ENCODE peak calls at places on chromosomes 12 and 14, in nine cellular contexts. One of them, this sample, is unnamed.

GRCh38 chr14:90294872-90295271 is 36.9 kb downstream of the NRDE2 start:
- DNase-seq in GM12878: no peak
- DNase-seq in neural crest cell: no peak
- DNase-seq in LoVo: no peak
- DNase-seq in astrocyte of the spinal cord: no peak
- DNase-seq in midbrain: no peak
- DNase-seq in mammary epithelial cell: no peak
- DNase-seq in anterior cingulate cortex: no peak
- DNase-seq in MCF 10A: no peak
- DNase-seq in this sample: no peak

GRCh38 chr12:43655586-43655985 is 103.0 kb downstream of the PUS7L start:
- DNase-seq in GM12878: no peak
- DNase-seq in neural crest cell: no peak
- DNase-seq in LoVo: no peak
- DNase-seq in astrocyte of the spinal cord: peak
- DNase-seq in midbrain: no peak
- DNase-seq in mammary epithelial cell: peak
- DNase-seq in anterior cingulate cortex: no peak
- DNase-seq in MCF 10A: peak
- DNase-seq in this sample: no peak

GRCh38 chr12:14365294-14366210 is at the start of gene ATF7IP:
- DNase-seq in GM12878: peak
- DNase-seq in neural crest cell: peak
- DNase-seq in LoVo: peak
- DNase-seq in astrocyte of the spinal cord: peak
- DNase-seq in midbrain: peak
- DNase-seq in mammary epithelial cell: peak
- DNase-seq in anterior cingulate cortex: peak
- DNase-seq in MCF 10A: peak
- DNase-seq in this sample: peak

GRCh38 chr12:81588609-81589008 is 170.5 kb downstream of the PPFIA2 start:
- DNase-seq in GM12878: no peak
- DNase-seq in neural crest cell: no peak
- DNase-seq in LoVo: no peak
- DNase-seq in astrocyte of the spinal cord: no peak
- DNase-seq in midbrain: no peak
- DNase-seq in mammary epithelial cell: no peak
- DNase-seq in anterior cingulate cortex: no peak
- DNase-seq in MCF 10A: no peak
- DNase-seq in this sample: no peak

GRCh38 chr14:38808734-38809455 is 294.1 kb downstream of the SEC23A start:
- DNase-seq in GM12878: no peak
- DNase-seq in neural crest cell: no peak
- DNase-seq in LoVo: no peak
- DNase-seq in astrocyte of the spinal cord: no peak
- DNase-seq in midbrain: no peak
- DNase-seq in mammary epithelial cell: peak
- DNase-seq in anterior cingulate cortex: no peak
- DNase-seq in MCF 10A: peak
- DNase-seq in this sample: no peak

GRCh38 chr12:63319386-63319785 is 168.4 kb upstream of the AVPR1A start:
- DNase-seq in GM12878: no peak
- DNase-seq in neural crest cell: no peak
- DNase-seq in LoVo: peak
- DNase-seq in astrocyte of the spinal cord: peak
- DNase-seq in midbrain: no peak
- DNase-seq in mammary epithelial cell: peak
- DNase-seq in anterior cingulate cortex: no peak
- DNase-seq in MCF 10A: peak
- DNase-seq in this sample: no peak

GRCh38 chr14:104563742-104564615 is 15.6 kb upstream of the C14orf180 start:
- DNase-seq in GM12878: no peak
- DNase-seq in neural crest cell: peak
- DNase-seq in LoVo: peak
- DNase-seq in astrocyte of the spinal cord: peak
- DNase-seq in midbrain: peak
- DNase-seq in mammary epithelial cell: peak
- DNase-seq in anterior cingulate cortex: peak
- DNase-seq in MCF 10A: peak
- DNase-seq in this sample: peak

GRCh38 chr12:47768323-47768811 is 4.7 kb upstream of the SLC48A1 start:
- DNase-seq in GM12878: no peak
- DNase-seq in neural crest cell: no peak
- DNase-seq in LoVo: peak
- DNase-seq in astrocyte of the spinal cord: no peak
- DNase-seq in midbrain: no peak
- DNase-seq in mammary epithelial cell: peak
- DNase-seq in anterior cingulate cortex: no peak
- DNase-seq in MCF 10A: peak
- DNase-seq in this sample: peak

GRCh38 chr12:62632521-62632920 is 165.9 kb downstream of the MON2 start:
- DNase-seq in GM12878: no peak
- DNase-seq in neural crest cell: peak
- DNase-seq in LoVo: no peak
- DNase-seq in astrocyte of the spinal cord: peak
- DNase-seq in midbrain: no peak
- DNase-seq in mammary epithelial cell: no peak
- DNase-seq in anterior cingulate cortex: no peak
- DNase-seq in MCF 10A: no peak
- DNase-seq in this sample: no peak

GRCh38 chr14:58812050-58812690 is 174.4 kb downstream of the DACT1 start:
- DNase-seq in GM12878: no peak
- DNase-seq in neural crest cell: no peak
- DNase-seq in LoVo: no peak
- DNase-seq in astrocyte of the spinal cord: no peak
- DNase-seq in midbrain: no peak
- DNase-seq in mammary epithelial cell: no peak
- DNase-seq in anterior cingulate cortex: no peak
- DNase-seq in MCF 10A: no peak
- DNase-seq in this sample: peak

GRCh38 chr12:103571286-103571685 is 15.8 kb upstream of the STAB2 start:
- DNase-seq in GM12878: no peak
- DNase-seq in neural crest cell: peak
- DNase-seq in LoVo: peak
- DNase-seq in astrocyte of the spinal cord: peak
- DNase-seq in midbrain: peak
- DNase-seq in mammary epithelial cell: no peak
- DNase-seq in anterior cingulate cortex: peak
- DNase-seq in MCF 10A: no peak
- DNase-seq in this sample: peak

GRCh38 chr12:2719405-2719804 is 75.4 kb upstream of the FKBP4 start:
- DNase-seq in GM12878: no peak
- DNase-seq in neural crest cell: no peak
- DNase-seq in LoVo: no peak
- DNase-seq in astrocyte of the spinal cord: no peak
- DNase-seq in midbrain: no peak
- DNase-seq in mammary epithelial cell: no peak
- DNase-seq in anterior cingulate cortex: no peak
- DNase-seq in MCF 10A: no peak
- DNase-seq in this sample: no peak

GRCh38 chr12:132106921-132107320 is 37.2 kb downstream of the DDX51 start:
- DNase-seq in GM12878: no peak
- DNase-seq in neural crest cell: no peak
- DNase-seq in LoVo: no peak
- DNase-seq in astrocyte of the spinal cord: no peak
- DNase-seq in midbrain: no peak
- DNase-seq in mammary epithelial cell: no peak
- DNase-seq in anterior cingulate cortex: no peak
- DNase-seq in MCF 10A: peak
- DNase-seq in this sample: no peak

GRCh38 chr12:124709722-124710656 is 142.6 kb upstream of the NCOR2 start:
- DNase-seq in GM12878: no peak
- DNase-seq in neural crest cell: no peak
- DNase-seq in LoVo: no peak
- DNase-seq in astrocyte of the spinal cord: peak
- DNase-seq in midbrain: no peak
- DNase-seq in mammary epithelial cell: no peak
- DNase-seq in anterior cingulate cortex: no peak
- DNase-seq in MCF 10A: no peak
- DNase-seq in this sample: peak

GRCh38 chr12:106369624-106370346 is 12.2 kb downstream of the POLR3B start:
- DNase-seq in GM12878: no peak
- DNase-seq in neural crest cell: no peak
- DNase-seq in LoVo: no peak
- DNase-seq in astrocyte of the spinal cord: peak
- DNase-seq in midbrain: no peak
- DNase-seq in mammary epithelial cell: peak
- DNase-seq in anterior cingulate cortex: no peak
- DNase-seq in MCF 10A: peak
- DNase-seq in this sample: no peak

GRCh38 chr14:68981539-68981976 is 2.5 kb upstream of the ACTN1 start:
- DNase-seq in GM12878: no peak
- DNase-seq in neural crest cell: no peak
- DNase-seq in LoVo: no peak
- DNase-seq in astrocyte of the spinal cord: peak
- DNase-seq in midbrain: no peak
- DNase-seq in mammary epithelial cell: no peak
- DNase-seq in anterior cingulate cortex: no peak
- DNase-seq in MCF 10A: no peak
- DNase-seq in this sample: no peak

GRCh38 chr14:56608682-56609081 is 29.1 kb downstream of the TMEM260 start:
- DNase-seq in GM12878: no peak
- DNase-seq in neural crest cell: no peak
- DNase-seq in LoVo: peak
- DNase-seq in astrocyte of the spinal cord: peak
- DNase-seq in midbrain: no peak
- DNase-seq in mammary epithelial cell: peak
- DNase-seq in anterior cingulate cortex: no peak
- DNase-seq in MCF 10A: peak
- DNase-seq in this sample: no peak

GRCh38 chr14:95498622-95499353 is 17.7 kb downstream of the SYNE3 start:
- DNase-seq in GM12878: no peak
- DNase-seq in neural crest cell: no peak
- DNase-seq in LoVo: no peak
- DNase-seq in astrocyte of the spinal cord: no peak
- DNase-seq in midbrain: peak
- DNase-seq in mammary epithelial cell: no peak
- DNase-seq in anterior cingulate cortex: peak
- DNase-seq in MCF 10A: no peak
- DNase-seq in this sample: no peak

GRCh38 chr14:58697927-58698641 is 60.3 kb downstream of the DACT1 start:
- DNase-seq in GM12878: no peak
- DNase-seq in neural crest cell: no peak
- DNase-seq in LoVo: peak
- DNase-seq in astrocyte of the spinal cord: no peak
- DNase-seq in midbrain: peak
- DNase-seq in mammary epithelial cell: peak
- DNase-seq in anterior cingulate cortex: no peak
- DNase-seq in MCF 10A: no peak
- DNase-seq in this sample: peak

GRCh38 chr12:42625611-42626010 is 36.1 kb upstream of the PRICKLE1 start:
- DNase-seq in GM12878: no peak
- DNase-seq in neural crest cell: no peak
- DNase-seq in LoVo: peak
- DNase-seq in astrocyte of the spinal cord: no peak
- DNase-seq in midbrain: no peak
- DNase-seq in mammary epithelial cell: no peak
- DNase-seq in anterior cingulate cortex: no peak
- DNase-seq in MCF 10A: no peak
- DNase-seq in this sample: no peak

GRCh38 chr14:37708481-37708880 is 113.1 kb downstream of the TTC6 start:
- DNase-seq in GM12878: no peak
- DNase-seq in neural crest cell: no peak
- DNase-seq in LoVo: no peak
- DNase-seq in astrocyte of the spinal cord: peak
- DNase-seq in midbrain: no peak
- DNase-seq in mammary epithelial cell: no peak
- DNase-seq in anterior cingulate cortex: no peak
- DNase-seq in MCF 10A: no peak
- DNase-seq in this sample: no peak

GRCh38 chr12:109764776-109765492 is 51.3 kb downstream of the FAM222A start:
- DNase-seq in GM12878: no peak
- DNase-seq in neural crest cell: no peak
- DNase-seq in LoVo: no peak
- DNase-seq in astrocyte of the spinal cord: no peak
- DNase-seq in midbrain: no peak
- DNase-seq in mammary epithelial cell: no peak
- DNase-seq in anterior cingulate cortex: no peak
- DNase-seq in MCF 10A: no peak
- DNase-seq in this sample: no peak

GRCh38 chr14:42002139-42002538 is 395.5 kb downstream of the LRFN5 start:
- DNase-seq in GM12878: no peak
- DNase-seq in neural crest cell: no peak
- DNase-seq in LoVo: no peak
- DNase-seq in astrocyte of the spinal cord: peak
- DNase-seq in midbrain: no peak
- DNase-seq in mammary epithelial cell: no peak
- DNase-seq in anterior cingulate cortex: no peak
- DNase-seq in MCF 10A: no peak
- DNase-seq in this sample: no peak

GRCh38 chr14:105909046-105909827 is 382.9 kb downstream of the TMEM121 start:
- DNase-seq in GM12878: no peak
- DNase-seq in neural crest cell: no peak
- DNase-seq in LoVo: no peak
- DNase-seq in astrocyte of the spinal cord: no peak
- DNase-seq in midbrain: no peak
- DNase-seq in mammary epithelial cell: no peak
- DNase-seq in anterior cingulate cortex: no peak
- DNase-seq in MCF 10A: no peak
- DNase-seq in this sample: no peak

GRCh38 chr12:88266851-88267360 is 124.8 kb downstream of the TMTC3 start:
- DNase-seq in GM12878: no peak
- DNase-seq in neural crest cell: no peak
- DNase-seq in LoVo: no peak
- DNase-seq in astrocyte of the spinal cord: no peak
- DNase-seq in midbrain: no peak
- DNase-seq in mammary epithelial cell: no peak
- DNase-seq in anterior cingulate cortex: no peak
- DNase-seq in MCF 10A: no peak
- DNase-seq in this sample: peak

GRCh38 chr12:51262758-51263177 is 7.4 kb downstream of the SMAGP start:
- DNase-seq in GM12878: no peak
- DNase-seq in neural crest cell: peak
- DNase-seq in LoVo: peak
- DNase-seq in astrocyte of the spinal cord: peak
- DNase-seq in midbrain: no peak
- DNase-seq in mammary epithelial cell: peak
- DNase-seq in anterior cingulate cortex: no peak
- DNase-seq in MCF 10A: peak
- DNase-seq in this sample: peak

GRCh38 chr14:41051801-41052200 is 554.9 kb upstream of the LRFN5 start:
- DNase-seq in GM12878: no peak
- DNase-seq in neural crest cell: no peak
- DNase-seq in LoVo: no peak
- DNase-seq in astrocyte of the spinal cord: no peak
- DNase-seq in midbrain: no peak
- DNase-seq in mammary epithelial cell: no peak
- DNase-seq in anterior cingulate cortex: no peak
- DNase-seq in MCF 10A: no peak
- DNase-seq in this sample: no peak

GRCh38 chr12:99804715-99805114 is 157.2 kb downstream of the GARIN6 start:
- DNase-seq in GM12878: no peak
- DNase-seq in neural crest cell: no peak
- DNase-seq in LoVo: no peak
- DNase-seq in astrocyte of the spinal cord: no peak
- DNase-seq in midbrain: no peak
- DNase-seq in mammary epithelial cell: peak
- DNase-seq in anterior cingulate cortex: no peak
- DNase-seq in MCF 10A: no peak
- DNase-seq in this sample: no peak

GRCh38 chr12:115044073-115044472 is 360.1 kb upstream of the TBX3 start:
- DNase-seq in GM12878: no peak
- DNase-seq in neural crest cell: no peak
- DNase-seq in LoVo: no peak
- DNase-seq in astrocyte of the spinal cord: no peak
- DNase-seq in midbrain: no peak
- DNase-seq in mammary epithelial cell: no peak
- DNase-seq in anterior cingulate cortex: no peak
- DNase-seq in MCF 10A: no peak
- DNase-seq in this sample: no peak

GRCh38 chr12:64390275-64390851 is at the start of gene C12orf56:
- DNase-seq in GM12878: no peak
- DNase-seq in neural crest cell: peak
- DNase-seq in LoVo: no peak
- DNase-seq in astrocyte of the spinal cord: no peak
- DNase-seq in midbrain: no peak
- DNase-seq in mammary epithelial cell: no peak
- DNase-seq in anterior cingulate cortex: no peak
- DNase-seq in MCF 10A: no peak
- DNase-seq in this sample: no peak

GRCh38 chr12:92702754-92703679 is at the start of gene PLEKHG7:
- DNase-seq in GM12878: peak
- DNase-seq in neural crest cell: no peak
- DNase-seq in LoVo: peak
- DNase-seq in astrocyte of the spinal cord: no peak
- DNase-seq in midbrain: no peak
- DNase-seq in mammary epithelial cell: no peak
- DNase-seq in anterior cingulate cortex: no peak
- DNase-seq in MCF 10A: no peak
- DNase-seq in this sample: no peak

This sample was measured in NCI-H146.